ENCODE peak calls at places on chromosomes 11 and 22, in four cellular contexts. One of them, this sample, is unnamed.

GRCh38 chr11:70876685-70877084 is 375.7 kb downstream of the SHANK2 start:
- DNase-seq in K562: no peak
- DNase-seq in HCT116: no peak
- DNase-seq in HepG2: no peak
- DNase-seq in this sample: no peak

GRCh38 chr11:108313444-108313843 is 90.6 kb downstream of the ATM start:
- DNase-seq in K562: no peak
- DNase-seq in HCT116: no peak
- DNase-seq in HepG2: no peak
- DNase-seq in this sample: no peak

GRCh38 chr22:38782402-38783094 is 11.4 kb downstream of the DNAL4 start:
- DNase-seq in K562: peak
- DNase-seq in HCT116: no peak
- DNase-seq in HepG2: no peak
- DNase-seq in this sample: no peak

GRCh38 chr11:35491231-35491871 is 34.1 kb downstream of the PAMR1 start:
- DNase-seq in K562: no peak
- DNase-seq in HCT116: no peak
- DNase-seq in HepG2: no peak
- DNase-seq in this sample: no peak

GRCh38 chr11:18203723-18204122 is 31.1 kb downstream of the MRGPRX4 start:
- DNase-seq in K562: peak
- DNase-seq in HCT116: peak
- DNase-seq in HepG2: peak
- DNase-seq in this sample: no peak

GRCh38 chr11:61728940-61729219 is 23.6 kb upstream of the MYRF start:
- DNase-seq in K562: no peak
- DNase-seq in HCT116: peak
- DNase-seq in HepG2: no peak
- DNase-seq in this sample: no peak

GRCh38 chr22:22789233-22789921 is 98.2 kb upstream of the IGLL5 start:
- DNase-seq in K562: peak
- DNase-seq in HCT116: no peak
- DNase-seq in HepG2: no peak
- DNase-seq in this sample: no peak

GRCh38 chr22:47018010-47018910 is 255.8 kb downstream of the TBC1D22A start:
- DNase-seq in K562: no peak
- DNase-seq in HCT116: no peak
- DNase-seq in HepG2: no peak
- DNase-seq in this sample: no peak

GRCh38 chr11:72727521-72727920 is 24.7 kb downstream of the ARAP1 start:
- DNase-seq in K562: no peak
- DNase-seq in HCT116: no peak
- DNase-seq in HepG2: no peak
- DNase-seq in this sample: no peak

GRCh38 chr11:83285771-83286528 is at the start of gene CCDC90B:
- DNase-seq in K562: peak
- DNase-seq in HCT116: peak
- DNase-seq in HepG2: peak
- DNase-seq in this sample: peak

GRCh38 chr11:129144256-129144655 is 47.9 kb downstream of the ARHGAP32 start:
- DNase-seq in K562: no peak
- DNase-seq in HCT116: no peak
- DNase-seq in HepG2: no peak
- DNase-seq in this sample: no peak

GRCh38 chr11:114180301-114181055 is 115.7 kb upstream of the NNMT start:
- DNase-seq in K562: no peak
- DNase-seq in HCT116: no peak
- DNase-seq in HepG2: peak
- DNase-seq in this sample: no peak

GRCh38 chr22:17969732-17970131 is 54.6 kb downstream of the MICAL3 start:
- DNase-seq in K562: no peak
- DNase-seq in HCT116: no peak
- DNase-seq in HepG2: no peak
- DNase-seq in this sample: no peak

GRCh38 chr11:67406420-67406968 is 2.6 kb downstream of the TBC1D10C start:
- DNase-seq in K562: no peak
- DNase-seq in HCT116: no peak
- DNase-seq in HepG2: no peak
- DNase-seq in this sample: no peak

GRCh38 chr11:2789791-2790580 is 90.2 kb upstream of the KCNQ1OT1 start:
- DNase-seq in K562: no peak
- DNase-seq in HCT116: no peak
- DNase-seq in HepG2: no peak
- DNase-seq in this sample: no peak

GRCh38 chr11:120539681-120540369 is 28.3 kb downstream of the GRIK4 start:
- DNase-seq in K562: no peak
- DNase-seq in HCT116: peak
- DNase-seq in HepG2: no peak
- DNase-seq in this sample: no peak

GRCh38 chr11:103773059-103773458 is 263.4 kb upstream of the DDI1 start:
- DNase-seq in K562: no peak
- DNase-seq in HCT116: no peak
- DNase-seq in HepG2: no peak
- DNase-seq in this sample: no peak

GRCh38 chr11:82682003-82682751 is 51.5 kb downstream of the FAM181B start:
- DNase-seq in K562: peak
- DNase-seq in HCT116: peak
- DNase-seq in HepG2: peak
- DNase-seq in this sample: peak

GRCh38 chr22:38759005-38759404 is 3.2 kb upstream of the SUN2 start:
- DNase-seq in K562: no peak
- DNase-seq in HCT116: no peak
- DNase-seq in HepG2: no peak
- DNase-seq in this sample: no peak

GRCh38 chr11:112113539-112114457 is 27.1 kb downstream of the SDHD start:
- DNase-seq in K562: peak
- DNase-seq in HCT116: peak
- DNase-seq in HepG2: peak
- DNase-seq in this sample: no peak

GRCh38 chr11:12289667-12290476 is 87.5 kb upstream of the PARVA start:
- DNase-seq in K562: peak
- DNase-seq in HCT116: no peak
- DNase-seq in HepG2: no peak
- DNase-seq in this sample: no peak

GRCh38 chr11:88016392-88017020 is 158.7 kb downstream of the RAB38 start:
- DNase-seq in K562: peak
- DNase-seq in HCT116: peak
- DNase-seq in HepG2: peak
- DNase-seq in this sample: peak

GRCh38 chr11:101584651-101585050 is 844 bp upstream of the TRPC6 start:
- DNase-seq in K562: no peak
- DNase-seq in HCT116: no peak
- DNase-seq in HepG2: no peak
- DNase-seq in this sample: no peak
- TF ChIP-seq TCF7L2 in K562: no peak
- TF ChIP-seq TCF7L2 in HCT116: no peak
- TF ChIP-seq TCF7L2 in HepG2: no peak
- TF ChIP-seq TCF7L2 in this sample: no peak

GRCh38 chr11:255816-256215 is 19.0 kb downstream of the PSMD13 start:
- DNase-seq in K562: no peak
- DNase-seq in HCT116: no peak
- DNase-seq in HepG2: no peak
- DNase-seq in this sample: no peak

GRCh38 chr11:252666-253065 is 15.9 kb downstream of the PSMD13 start:
- DNase-seq in K562: no peak
- DNase-seq in HCT116: no peak
- DNase-seq in HepG2: no peak
- DNase-seq in this sample: no peak

GRCh38 chr11:255176-255575 is 18.4 kb downstream of the PSMD13 start:
- DNase-seq in K562: no peak
- DNase-seq in HCT116: no peak
- DNase-seq in HepG2: no peak
- DNase-seq in this sample: no peak

GRCh38 chr11:253160-253885 is 16.5 kb downstream of the PSMD13 start:
- DNase-seq in K562: no peak
- DNase-seq in HCT116: no peak
- DNase-seq in HepG2: no peak
- DNase-seq in this sample: no peak

DNA sequence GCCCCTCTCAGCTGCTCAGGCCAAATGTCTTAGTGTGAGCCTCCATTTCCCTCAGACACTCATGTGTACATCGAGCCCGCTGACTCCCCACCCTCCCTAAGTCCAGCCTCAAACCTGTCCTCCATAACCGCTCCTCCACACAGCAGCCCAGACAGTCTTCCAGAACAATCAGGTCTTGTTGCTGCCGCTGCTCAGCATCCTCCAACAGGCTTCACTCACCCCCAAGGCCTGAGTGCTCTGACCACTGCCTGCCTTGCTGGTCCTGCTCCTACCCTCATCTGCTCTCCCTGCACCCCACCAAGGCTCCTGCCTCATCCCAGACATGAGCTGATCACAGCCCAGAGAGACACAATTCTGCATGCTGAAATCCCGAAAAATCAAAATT is 17.1 kb downstream of the PSMD13 start:
- DNase-seq in K562: no peak
- DNase-seq in HCT116: no peak
- DNase-seq in HepG2: no peak
- DNase-seq in this sample: no peak
- TF ChIP-seq POLR2AphosphoS5 in K562: no peak
- TF ChIP-seq POLR2AphosphoS5 in HCT116: no peak
- TF ChIP-seq POLR2AphosphoS5 in HepG2: no peak
- TF ChIP-seq POLR2AphosphoS5 in this sample: no peak

DNA sequence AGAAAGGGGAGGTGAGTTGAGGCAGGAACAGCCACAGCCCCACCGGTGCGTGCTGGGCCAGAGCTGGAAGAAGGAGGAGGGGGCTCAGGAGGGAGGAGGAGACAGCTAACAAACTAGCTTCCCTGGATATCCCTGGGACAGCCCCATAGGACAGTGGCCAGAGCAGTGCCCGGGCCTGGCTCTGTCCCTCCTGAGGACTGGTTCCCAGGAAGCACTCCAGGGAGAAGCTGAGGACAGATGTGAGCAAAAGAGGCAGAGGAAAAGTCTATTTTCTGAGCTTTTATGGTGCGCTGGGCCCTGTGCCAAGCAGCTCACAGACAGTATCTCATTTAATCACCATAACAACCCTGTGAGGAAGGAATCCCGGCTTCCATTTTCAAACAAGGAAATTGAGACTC is 8.3 kb downstream of the DCHS1 start:
- DNase-seq in K562: no peak
- DNase-seq in HCT116: no peak
- DNase-seq in HepG2: no peak
- DNase-seq in this sample: no peak
- H3K4me3 ChIP-seq in K562: no peak
- H3K4me3 ChIP-seq in HCT116: no peak
- H3K4me3 ChIP-seq in HepG2: no peak
- H3K4me3 ChIP-seq in this sample: no peak

DNA sequence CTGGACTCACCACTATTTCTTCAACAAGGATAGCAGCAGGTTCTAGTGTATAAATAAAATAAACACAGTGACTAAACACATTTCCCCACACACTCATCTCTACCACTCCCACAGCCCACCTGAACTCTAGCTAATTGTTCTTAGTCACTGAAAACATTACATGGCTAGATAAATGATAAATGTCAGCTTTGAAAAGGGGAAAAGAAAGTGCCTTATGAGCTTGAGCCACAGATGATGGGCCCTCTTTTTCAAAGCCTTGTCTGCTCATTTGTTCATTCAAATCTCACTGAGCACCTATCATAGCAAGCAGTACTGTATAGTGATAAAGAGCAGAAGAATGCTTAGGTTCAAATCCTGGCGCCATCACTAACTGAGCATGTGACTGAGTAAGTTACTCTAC is 58.3 kb downstream of the SIK3 start:
- DNase-seq in K562: no peak
- DNase-seq in HCT116: no peak
- DNase-seq in HepG2: no peak
- DNase-seq in this sample: no peak
- TF ChIP-seq TCF7L2 in K562: no peak
- TF ChIP-seq TCF7L2 in HCT116: no peak
- TF ChIP-seq TCF7L2 in HepG2: no peak
- TF ChIP-seq TCF7L2 in this sample: no peak

DNA sequence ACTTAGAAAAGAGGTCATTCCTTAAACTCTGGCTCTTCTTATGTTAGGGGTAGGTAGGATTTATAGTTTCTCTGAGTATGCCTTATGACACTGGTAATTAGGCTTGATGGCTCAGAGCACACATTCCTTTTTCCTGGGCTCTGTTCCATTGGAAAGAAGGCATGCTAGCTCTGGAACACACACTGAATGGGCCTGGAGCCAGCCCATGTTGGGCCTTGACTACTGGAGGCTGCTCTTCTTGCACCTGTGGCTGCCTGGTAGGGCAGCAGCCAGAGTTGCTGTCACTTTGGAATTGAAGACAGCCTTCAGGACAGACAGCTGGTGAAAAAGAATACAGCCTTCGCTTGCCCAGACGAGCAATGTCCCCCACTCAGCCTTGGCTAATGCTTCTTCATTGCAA is 18.2 kb downstream of the MCAM start:
- DNase-seq in K562: no peak
- DNase-seq in HCT116: no peak
- DNase-seq in HepG2: no peak
- DNase-seq in this sample: no peak
- TF ChIP-seq POLR2AphosphoS5 in K562: no peak
- TF ChIP-seq POLR2AphosphoS5 in HCT116: no peak
- TF ChIP-seq POLR2AphosphoS5 in HepG2: no peak
- TF ChIP-seq POLR2AphosphoS5 in this sample: no peak

GRCh38 chr22:45105281-45105700 is 58.4 kb upstream of the NUP50 start:
- DNase-seq in K562: no peak
- DNase-seq in HCT116: no peak
- DNase-seq in HepG2: peak
- DNase-seq in this sample: peak
- H3K4me3 ChIP-seq in K562: no peak
- H3K4me3 ChIP-seq in HCT116: no peak
- H3K4me3 ChIP-seq in HepG2: no peak
- H3K4me3 ChIP-seq in this sample: no peak

DNA sequence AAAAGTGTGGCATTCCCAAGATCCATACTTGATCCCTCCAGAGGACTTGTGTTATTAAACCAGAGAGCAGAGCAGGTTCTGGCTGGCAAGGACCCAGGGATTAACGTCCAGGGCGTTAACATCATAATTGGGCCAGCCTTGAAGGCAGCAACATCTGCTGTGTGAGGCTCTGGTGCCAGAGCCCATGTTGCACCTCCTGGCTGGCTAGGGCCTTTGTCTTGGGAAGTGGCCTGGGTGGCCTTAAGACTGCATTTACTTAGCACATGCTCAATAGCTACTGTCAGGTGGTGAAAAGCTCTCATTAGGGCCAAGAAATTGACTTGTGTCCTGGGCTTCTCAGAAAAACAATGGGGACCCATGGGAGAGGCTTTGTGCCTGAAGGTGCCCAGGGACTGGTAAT is 66.6 kb downstream of the CACNG2 start:
- DNase-seq in K562: no peak
- DNase-seq in HCT116: no peak
- DNase-seq in HepG2: no peak
- DNase-seq in this sample: no peak
- TF ChIP-seq TCF7L2 in K562: no peak
- TF ChIP-seq TCF7L2 in HCT116: no peak
- TF ChIP-seq TCF7L2 in HepG2: no peak
- TF ChIP-seq TCF7L2 in this sample: no peak